ENCODE peak calls at places on chromosome 21, in nine cellular contexts. One of them, this sample, is unnamed.

GRCh38 chr21:42520628-42521253 is 7.1 kb downstream of the SLC37A1 start:
- DNase-seq in adrenal gland: no peak
- DNase-seq in thoracic aorta: no peak
- DNase-seq in transverse colon: no peak
- DNase-seq in fibroblast of lung: no peak
- DNase-seq in colonic mucosa: no peak
- DNase-seq in tibial artery: no peak
- DNase-seq in neuronal stem cell: no peak
- DNase-seq in astrocyte: no peak
- DNase-seq in this sample: peak; percentile 83

GRCh38 chr21:15197696-15198095 is 132.9 kb upstream of the NRIP1 start:
- DNase-seq in adrenal gland: no peak
- DNase-seq in thoracic aorta: no peak
- DNase-seq in transverse colon: no peak
- DNase-seq in fibroblast of lung: peak; percentile 6
- DNase-seq in colonic mucosa: no peak
- DNase-seq in tibial artery: no peak
- DNase-seq in neuronal stem cell: no peak
- DNase-seq in astrocyte: no peak
- DNase-seq in this sample: no peak

GRCh38 chr21:32916522-32917099 is 109.1 kb upstream of the OLIG2 start:
- DNase-seq in adrenal gland: no peak
- DNase-seq in thoracic aorta: no peak
- DNase-seq in transverse colon: no peak
- DNase-seq in fibroblast of lung: no peak
- DNase-seq in colonic mucosa: no peak
- DNase-seq in tibial artery: no peak
- DNase-seq in neuronal stem cell: no peak
- DNase-seq in astrocyte: no peak
- DNase-seq in this sample: peak; percentile 21

GRCh38 chr21:37073417-37074194 is 552 bp downstream of the TTC3 start:
- DNase-seq in adrenal gland: peak; percentile 68
- DNase-seq in thoracic aorta: peak; percentile 29
- DNase-seq in transverse colon: peak; percentile 70
- DNase-seq in fibroblast of lung: peak; percentile 63
- DNase-seq in colonic mucosa: peak; percentile 67
- DNase-seq in tibial artery: no peak
- DNase-seq in neuronal stem cell: no peak
- DNase-seq in astrocyte: peak; percentile 56
- DNase-seq in this sample: no peak

GRCh38 chr21:17727361-17727760 is 91.8 kb downstream of the C21orf91 start:
- DNase-seq in adrenal gland: no peak
- DNase-seq in thoracic aorta: no peak
- DNase-seq in transverse colon: no peak
- DNase-seq in fibroblast of lung: no peak
- DNase-seq in colonic mucosa: no peak
- DNase-seq in tibial artery: no peak
- DNase-seq in neuronal stem cell: no peak
- DNase-seq in astrocyte: no peak
- DNase-seq in this sample: no peak

GRCh38 chr21:42764443-42764760 is 111.0 kb downstream of the PDE9A start:
- DNase-seq in adrenal gland: no peak
- DNase-seq in thoracic aorta: no peak
- DNase-seq in transverse colon: no peak
- DNase-seq in fibroblast of lung: no peak
- DNase-seq in colonic mucosa: no peak
- DNase-seq in tibial artery: no peak
- DNase-seq in neuronal stem cell: no peak
- DNase-seq in astrocyte: no peak
- DNase-seq in this sample: no peak

GRCh38 chr21:34830386-34831140 is 161.8 kb downstream of the CLIC6 start:
- DNase-seq in adrenal gland: no peak
- DNase-seq in thoracic aorta: no peak
- DNase-seq in transverse colon: no peak
- DNase-seq in fibroblast of lung: no peak
- DNase-seq in colonic mucosa: no peak
- DNase-seq in tibial artery: no peak
- DNase-seq in neuronal stem cell: no peak
- DNase-seq in astrocyte: no peak
- DNase-seq in this sample: no peak

GRCh38 chr21:29077651-29078090 is 4.2 kb upstream of the CCT8 start:
- DNase-seq in adrenal gland: peak; percentile 45
- DNase-seq in thoracic aorta: no peak
- DNase-seq in transverse colon: no peak
- DNase-seq in fibroblast of lung: peak; percentile 26
- DNase-seq in colonic mucosa: peak; percentile 43
- DNase-seq in tibial artery: no peak
- DNase-seq in neuronal stem cell: no peak
- DNase-seq in astrocyte: peak; percentile 9
- DNase-seq in this sample: no peak

GRCh38 chr21:29261555-29262540 is 36.9 kb upstream of the BACH1 start:
- DNase-seq in adrenal gland: no peak
- DNase-seq in thoracic aorta: no peak
- DNase-seq in transverse colon: no peak
- DNase-seq in fibroblast of lung: no peak
- DNase-seq in colonic mucosa: no peak
- DNase-seq in tibial artery: no peak
- DNase-seq in neuronal stem cell: no peak
- DNase-seq in astrocyte: no peak
- DNase-seq in this sample: no peak

GRCh38 chr21:16305686-16306085 is 575.9 kb downstream of the USP25 start:
- DNase-seq in adrenal gland: no peak
- DNase-seq in thoracic aorta: no peak
- DNase-seq in transverse colon: no peak
- DNase-seq in fibroblast of lung: peak; percentile 77
- DNase-seq in colonic mucosa: no peak
- DNase-seq in tibial artery: no peak
- DNase-seq in neuronal stem cell: peak; percentile 32
- DNase-seq in astrocyte: peak; percentile 70
- DNase-seq in this sample: no peak

GRCh38 chr21:9759972-9760371 is 761.4 kb upstream of the TPTE start:
- DNase-seq in adrenal gland: no peak
- DNase-seq in thoracic aorta: no peak
- DNase-seq in transverse colon: no peak
- DNase-seq in fibroblast of lung: no peak
- DNase-seq in colonic mucosa: no peak
- DNase-seq in tibial artery: no peak
- DNase-seq in neuronal stem cell: no peak
- DNase-seq in astrocyte: no peak
- DNase-seq in this sample: no peak

GRCh38 chr21:31879251-31879650 is 6.4 kb downstream of the HUNK start:
- DNase-seq in adrenal gland: no peak
- DNase-seq in thoracic aorta: no peak
- DNase-seq in transverse colon: no peak
- DNase-seq in fibroblast of lung: no peak
- DNase-seq in colonic mucosa: no peak
- DNase-seq in tibial artery: no peak
- DNase-seq in neuronal stem cell: no peak
- DNase-seq in astrocyte: no peak
- DNase-seq in this sample: no peak

GRCh38 chr21:42781981-42782722 is 97.2 kb downstream of the WDR4 start:
- DNase-seq in adrenal gland: peak; percentile 31
- DNase-seq in thoracic aorta: no peak
- DNase-seq in transverse colon: no peak
- DNase-seq in fibroblast of lung: no peak
- DNase-seq in colonic mucosa: no peak
- DNase-seq in tibial artery: no peak
- DNase-seq in neuronal stem cell: no peak
- DNase-seq in astrocyte: no peak
- DNase-seq in this sample: peak; percentile 50

DNA sequence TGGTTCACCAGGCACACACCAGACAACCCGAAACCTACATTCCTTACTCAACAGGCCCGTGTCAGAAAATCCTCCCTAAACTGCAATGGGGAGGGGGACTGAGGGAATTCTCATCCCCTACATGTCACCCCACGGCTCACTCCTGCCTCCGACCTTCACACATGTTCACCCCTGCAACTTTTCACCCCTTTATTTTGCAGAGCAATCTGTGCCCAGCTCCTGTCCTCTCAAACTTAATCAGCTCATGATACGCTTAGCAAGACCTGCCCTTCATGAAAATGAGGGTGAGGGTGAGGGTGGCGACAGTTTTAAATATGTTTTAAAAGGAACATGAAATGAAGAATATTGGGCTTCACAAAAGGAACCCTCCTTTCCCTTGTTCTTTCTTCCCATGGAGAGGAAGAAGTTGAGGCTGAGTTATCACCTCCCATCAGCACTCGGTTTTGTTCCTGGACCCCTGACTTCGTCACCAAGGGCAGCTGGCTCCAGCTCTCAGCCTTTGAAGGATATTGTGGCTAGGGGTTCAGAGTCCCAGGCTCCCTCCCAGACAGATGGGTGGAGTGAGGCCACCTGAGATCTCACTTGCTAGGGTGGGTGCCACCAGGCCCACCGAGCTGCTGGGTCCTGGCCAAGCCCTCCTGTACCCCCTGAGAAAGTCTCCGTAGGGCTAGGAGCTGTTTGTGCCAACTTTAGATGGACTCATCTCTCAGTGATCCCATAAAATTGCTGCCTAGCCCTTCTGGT is 6.7 kb downstream of the MX2 start:
- DNase-seq in adrenal gland: no peak
- DNase-seq in thoracic aorta: no peak
- DNase-seq in transverse colon: no peak
- DNase-seq in fibroblast of lung: no peak
- DNase-seq in colonic mucosa: no peak
- DNase-seq in tibial artery: no peak
- DNase-seq in neuronal stem cell: no peak
- DNase-seq in astrocyte: no peak
- DNase-seq in this sample: no peak
- H3K4me3 ChIP-seq in adrenal gland: no peak overlapping the region
- H3K4me3 ChIP-seq in thoracic aorta: peak overlapping the region; percentile 73
- H3K4me3 ChIP-seq in transverse colon: no peak overlapping the region
- H3K4me3 ChIP-seq in fibroblast of lung: no peak overlapping the region
- H3K4me3 ChIP-seq in colonic mucosa: no peak overlapping the region
- H3K4me3 ChIP-seq in tibial artery: peak overlapping the region; percentile 52
- H3K4me3 ChIP-seq in neuronal stem cell: no peak overlapping the region
- H3K4me3 ChIP-seq in astrocyte: no peak overlapping the region
- H3K4me3 ChIP-seq in this sample: no peak overlapping the region

GRCh38 chr21:26945916-26946315 is 21.0 kb downstream of the ADAMTS5 start:
- DNase-seq in adrenal gland: peak; percentile 19
- DNase-seq in thoracic aorta: no peak
- DNase-seq in transverse colon: no peak
- DNase-seq in fibroblast of lung: peak; percentile 12
- DNase-seq in colonic mucosa: no peak
- DNase-seq in tibial artery: peak; percentile 36
- DNase-seq in neuronal stem cell: no peak
- DNase-seq in astrocyte: no peak
- DNase-seq in this sample: no peak
- H3K27me3 ChIP-seq in adrenal gland: no peaks in the 10 kb centered on the region
- H3K27me3 ChIP-seq in thoracic aorta: no peaks in the 10 kb centered on the region
- H3K27me3 ChIP-seq in transverse colon: no peaks in the 10 kb centered on the region
- H3K27me3 ChIP-seq in fibroblast of lung: no peaks in the 10 kb centered on the region
- H3K27me3 ChIP-seq in colonic mucosa: no peaks in the 10 kb centered on the region
- H3K27me3 ChIP-seq in tibial artery: no peaks in the 10 kb centered on the region
- H3K27me3 ChIP-seq in neuronal stem cell: no peaks in the 10 kb centered on the region
- H3K27me3 ChIP-seq in astrocyte: no peaks in the 10 kb centered on the region
- H3K27me3 ChIP-seq in this sample: peaks cover 4% of the 10 kb centered on the region

GRCh38 chr21:45499201-45499750 is 43.0 kb downstream of the SLC19A1 start:
- DNase-seq in adrenal gland: peak; percentile 11
- DNase-seq in thoracic aorta: no peak
- DNase-seq in transverse colon: no peak
- DNase-seq in fibroblast of lung: no peak
- DNase-seq in colonic mucosa: no peak
- DNase-seq in tibial artery: no peak
- DNase-seq in neuronal stem cell: no peak
- DNase-seq in astrocyte: no peak
- DNase-seq in this sample: no peak

GRCh38 chr21:45496968-45497845 is 45.0 kb downstream of the SLC19A1 start:
- DNase-seq in adrenal gland: peak; percentile 14
- DNase-seq in thoracic aorta: no peak
- DNase-seq in transverse colon: no peak
- DNase-seq in fibroblast of lung: no peak
- DNase-seq in colonic mucosa: no peak
- DNase-seq in tibial artery: no peak
- DNase-seq in neuronal stem cell: no peak
- DNase-seq in astrocyte: no peak
- DNase-seq in this sample: no peak

GRCh38 chr21:45496151-45496967 is 45.9 kb downstream of the SLC19A1 start:
- DNase-seq in adrenal gland: peak; percentile 5
- DNase-seq in thoracic aorta: no peak
- DNase-seq in transverse colon: no peak
- DNase-seq in fibroblast of lung: no peak
- DNase-seq in colonic mucosa: no peak
- DNase-seq in tibial artery: no peak
- DNase-seq in neuronal stem cell: no peak
- DNase-seq in astrocyte: no peak
- DNase-seq in this sample: no peak

GRCh38 chr21:45498646-45499000 is 43.6 kb downstream of the SLC19A1 start:
- DNase-seq in adrenal gland: peak; percentile 14
- DNase-seq in thoracic aorta: no peak
- DNase-seq in transverse colon: no peak
- DNase-seq in fibroblast of lung: no peak
- DNase-seq in colonic mucosa: no peak
- DNase-seq in tibial artery: no peak
- DNase-seq in neuronal stem cell: no peak
- DNase-seq in astrocyte: no peak
- DNase-seq in this sample: no peak

DNA sequence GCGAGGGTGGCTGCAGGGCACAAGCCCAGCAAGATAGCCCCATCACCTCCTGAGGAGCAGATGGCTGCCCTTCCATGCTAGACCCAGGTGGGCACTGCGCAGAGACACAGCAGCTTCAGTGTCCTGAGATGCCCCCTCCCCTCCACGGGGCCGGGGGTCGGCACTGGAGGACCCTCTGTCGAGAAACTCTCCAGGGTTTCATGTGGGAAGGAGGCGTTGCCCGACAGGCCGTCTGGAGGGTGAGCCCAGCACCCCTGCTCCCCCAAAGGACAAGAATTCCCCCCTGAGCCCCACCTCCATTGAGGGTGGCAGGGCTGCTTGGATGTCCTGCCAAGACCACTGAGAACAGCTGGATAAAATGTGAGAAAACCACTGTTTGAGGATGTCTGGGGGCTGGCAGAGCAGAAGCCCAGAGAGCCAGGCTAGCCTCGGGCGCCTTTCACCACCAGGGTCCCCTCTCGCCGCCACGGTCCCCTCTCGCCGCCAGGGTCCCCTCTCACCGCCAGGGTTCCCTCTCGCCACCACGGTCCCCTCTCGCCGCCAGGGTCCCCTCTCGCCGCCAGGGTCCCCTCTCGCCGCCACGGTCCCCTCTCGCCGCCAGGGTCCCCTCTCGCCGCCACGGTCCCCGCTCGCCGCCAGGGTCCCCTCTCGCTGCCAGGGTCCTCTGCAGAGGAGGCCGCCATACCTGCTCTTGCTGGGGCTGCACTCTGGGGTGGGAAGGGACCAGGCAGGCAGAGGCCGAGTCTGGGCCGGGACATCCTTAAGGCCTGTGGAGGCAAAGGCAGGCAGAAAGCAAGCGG is 44.2 kb downstream of the SLC19A1 start:
- DNase-seq in adrenal gland: peak; percentile 6
- DNase-seq in thoracic aorta: no peak
- DNase-seq in transverse colon: no peak
- DNase-seq in fibroblast of lung: no peak
- DNase-seq in colonic mucosa: no peak
- DNase-seq in tibial artery: no peak
- DNase-seq in neuronal stem cell: no peak
- DNase-seq in astrocyte: no peak
- DNase-seq in this sample: no peak
- H3K36me3 ChIP-seq in adrenal gland: no peaks in the 10 kb centered on the region
- H3K36me3 ChIP-seq in thoracic aorta: peaks cover 64% of the 10 kb centered on the region
- H3K36me3 ChIP-seq in transverse colon: no peaks in the 10 kb centered on the region
- H3K36me3 ChIP-seq in fibroblast of lung: peaks cover 8% of the 10 kb centered on the region
- H3K36me3 ChIP-seq in colonic mucosa: no peaks in the 10 kb centered on the region
- H3K36me3 ChIP-seq in tibial artery: peaks cover 59% of the 10 kb centered on the region
- H3K36me3 ChIP-seq in neuronal stem cell: no peaks in the 10 kb centered on the region
- H3K36me3 ChIP-seq in astrocyte: peaks cover 5% of the 10 kb centered on the region
- H3K36me3 ChIP-seq in this sample: peaks cover 19% of the 10 kb centered on the region

GRCh38 chr21:46226920-46227599 is 1.5 kb downstream of the LSS start:
- DNase-seq in adrenal gland: no peak
- DNase-seq in thoracic aorta: no peak
- DNase-seq in transverse colon: no peak
- DNase-seq in fibroblast of lung: peak; percentile 27
- DNase-seq in colonic mucosa: no peak
- DNase-seq in tibial artery: no peak
- DNase-seq in neuronal stem cell: no peak
- DNase-seq in astrocyte: peak; percentile 35
- DNase-seq in this sample: peak; percentile 29
- H3K4me3 ChIP-seq in adrenal gland: peak overlapping the region; percentile 94
- H3K4me3 ChIP-seq in thoracic aorta: peak overlapping the region; percentile 98
- H3K4me3 ChIP-seq in transverse colon: peak overlapping the region; percentile 94
- H3K4me3 ChIP-seq in fibroblast of lung: peak overlapping the region; percentile 91
- H3K4me3 ChIP-seq in colonic mucosa: peak overlapping the region; percentile 96
- H3K4me3 ChIP-seq in tibial artery: peak overlapping the region; percentile 100
- H3K4me3 ChIP-seq in neuronal stem cell: peak overlapping the region; percentile 70
- H3K4me3 ChIP-seq in astrocyte: peak overlapping the region; percentile 89
- H3K4me3 ChIP-seq in this sample: peak overlapping the region; percentile 86

This sample was measured in H7.